ENCODE peak calls at places on chromosomes 2 and 18, in four cellular contexts. One of them, this sample, is unnamed.

GRCh38 chr2:173983414-173983871 is 18.3 kb upstream of the SP3 start:
- DNase-seq in K562: no peak
- DNase-seq in SK-N-SH: no peak
- DNase-seq in HepG2: peak; percentile 58
- DNase-seq in this sample: no peak

GRCh38 chr2:119483395-119483753 is 40.9 kb downstream of the SCTR start:
- DNase-seq in K562: no peak
- DNase-seq in HepG2: no peak
- DNase-seq in SK-N-SH: no peak
- DNase-seq in this sample: no peak

GRCh38 chr2:47486858-47487497 is 84.0 kb downstream of the MSH2 start:
- DNase-seq in SK-N-SH: no peak
- DNase-seq in K562: peak; percentile 33
- DNase-seq in HepG2: no peak
- DNase-seq in this sample: no peak

GRCh38 chr2:161067846-161068245 is 92.4 kb upstream of the TANK start:
- DNase-seq in SK-N-SH: no peak
- DNase-seq in K562: no peak
- DNase-seq in HepG2: no peak
- DNase-seq in this sample: no peak

GRCh38 chr18:63788447-63789096 is 13.4 kb downstream of the SERPINB7 start:
- DNase-seq in SK-N-SH: no peak
- DNase-seq in HepG2: no peak
- DNase-seq in K562: no peak
- DNase-seq in this sample: peak; percentile 68

GRCh38 chr2:218832520-218832919 is 917 bp upstream of the PRKAG3 start:
- DNase-seq in K562: no peak
- DNase-seq in SK-N-SH: no peak
- DNase-seq in HepG2: no peak
- DNase-seq in this sample: no peak

GRCh38 chr2:208511016-208511415 is 104.4 kb downstream of the PTH2R start:
- DNase-seq in HepG2: no peak
- DNase-seq in K562: no peak
- DNase-seq in SK-N-SH: no peak
- DNase-seq in this sample: no peak

GRCh38 chr2:19358242-19359020 is at the start of gene OSR1:
- DNase-seq in SK-N-SH: peak; percentile 70
- DNase-seq in HepG2: peak; percentile 53
- DNase-seq in K562: no peak
- DNase-seq in this sample: no peak

GRCh38 chr2:37881397-37881796 is 43.7 kb upstream of the RMDN2 start:
- DNase-seq in SK-N-SH: no peak
- DNase-seq in K562: no peak
- DNase-seq in HepG2: no peak
- DNase-seq in this sample: no peak

DNA sequence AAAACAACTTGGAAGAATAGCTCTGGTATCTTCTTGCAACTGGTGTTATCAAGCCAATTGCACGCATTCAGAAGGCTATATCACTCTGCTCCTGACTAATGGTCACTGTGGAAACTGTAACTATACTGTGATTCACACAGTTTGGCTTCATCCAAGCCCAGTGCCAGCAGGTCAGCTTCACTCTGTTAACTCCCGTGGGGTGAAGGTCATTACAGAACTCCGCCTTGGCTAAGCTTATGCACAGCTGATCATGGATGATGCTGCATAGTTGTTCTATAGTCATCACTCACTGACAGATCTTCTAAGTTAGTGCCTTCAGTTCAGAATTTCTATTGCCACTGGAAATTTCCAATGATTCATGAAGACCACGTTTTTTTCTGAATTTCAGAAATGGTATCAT is 497.2 kb upstream of the NETO1 start:
- DNase-seq in SK-N-SH: no peak
- DNase-seq in K562: no peak
- DNase-seq in HepG2: no peak
- DNase-seq in this sample: no peak
- TF ChIP-seq ELF1 in SK-N-SH: no peak
- TF ChIP-seq ELF1 in K562: no peak
- TF ChIP-seq ELF1 in HepG2: no peak
- TF ChIP-seq ELF1 in this sample: no peak

DNA sequence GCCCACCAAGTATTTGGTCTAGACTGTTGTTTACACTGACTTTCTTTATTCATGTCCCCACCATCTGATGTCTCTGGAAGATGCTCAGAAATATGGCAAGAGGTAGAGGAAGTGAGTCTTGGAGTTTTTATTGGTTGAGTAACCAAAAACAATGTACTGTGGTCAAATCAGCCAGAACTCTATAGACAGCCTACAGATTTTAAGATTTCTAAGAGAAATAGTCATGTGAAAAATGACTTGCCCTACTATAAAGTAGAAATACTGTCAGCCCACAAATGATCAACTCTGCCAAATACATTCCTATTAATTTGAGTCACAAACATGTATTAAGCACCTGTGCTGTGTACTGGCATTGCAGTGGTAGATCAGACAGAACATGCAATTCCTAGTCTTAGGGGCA is 344.7 kb downstream of the RBM43 start:
- DNase-seq in HepG2: no peak
- DNase-seq in K562: no peak
- DNase-seq in SK-N-SH: no peak
- DNase-seq in this sample: no peak
- TF ChIP-seq YY1 in HepG2: no peak
- TF ChIP-seq YY1 in K562: no peak
- TF ChIP-seq YY1 in SK-N-SH: no peak
- TF ChIP-seq YY1 in this sample: no peak

GRCh38 chr2:50525423-50525822 is 506.5 kb downstream of the NRXN1 start:
- DNase-seq in K562: no peak
- DNase-seq in SK-N-SH: no peak
- DNase-seq in HepG2: no peak
- DNase-seq in this sample: no peak

GRCh38 chr2:50535256-50535655 is 496.7 kb downstream of the NRXN1 start:
- DNase-seq in SK-N-SH: no peak
- DNase-seq in K562: no peak
- DNase-seq in HepG2: no peak
- DNase-seq in this sample: no peak

GRCh38 chr2:50529600-50530218 is 502.2 kb downstream of the NRXN1 start:
- DNase-seq in K562: peak; percentile 40
- DNase-seq in SK-N-SH: peak; percentile 19
- DNase-seq in HepG2: peak; percentile 48
- DNase-seq in this sample: peak; percentile 43
- TF ChIP-seq ELF1 in K562: no peak
- TF ChIP-seq ELF1 in SK-N-SH: no peak
- TF ChIP-seq ELF1 in HepG2: no peak
- TF ChIP-seq ELF1 in this sample: no peak

DNA sequence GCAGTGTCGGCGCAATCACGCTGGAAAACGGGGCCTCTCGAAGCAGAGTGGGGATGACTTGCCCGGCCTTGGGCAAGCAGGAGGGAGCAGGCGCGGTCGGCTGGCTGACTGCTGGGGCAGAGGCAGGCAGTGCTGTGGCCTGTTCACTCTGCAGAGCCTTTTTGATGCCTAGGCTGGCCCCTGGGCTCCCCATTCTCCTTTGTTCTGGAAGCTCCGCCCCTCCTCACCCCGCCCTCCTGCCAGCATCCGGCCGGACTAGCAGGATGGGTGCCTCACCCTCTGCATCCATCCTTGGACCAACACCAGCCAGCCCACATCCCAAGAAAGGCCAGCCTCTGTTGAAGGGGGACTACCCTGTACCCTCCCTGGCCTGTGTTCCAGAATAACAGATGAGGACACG is at the start of gene ASPRV1:
- DNase-seq in SK-N-SH: no peak
- DNase-seq in HepG2: no peak
- DNase-seq in K562: no peak
- DNase-seq in this sample: no peak
- TF ChIP-seq YY1 in SK-N-SH: no peak
- TF ChIP-seq YY1 in HepG2: no peak
- TF ChIP-seq YY1 in K562: no peak
- TF ChIP-seq YY1 in this sample: no peak

GRCh38 chr2:156346731-156347130 is 14.2 kb upstream of the NR4A2 start:
- DNase-seq in HepG2: no peak
- DNase-seq in K562: no peak
- DNase-seq in SK-N-SH: no peak
- DNase-seq in this sample: no peak
- TF ChIP-seq ELF1 in HepG2: no peak
- TF ChIP-seq ELF1 in K562: no peak
- TF ChIP-seq ELF1 in SK-N-SH: no peak
- TF ChIP-seq ELF1 in this sample: no peak

DNA sequence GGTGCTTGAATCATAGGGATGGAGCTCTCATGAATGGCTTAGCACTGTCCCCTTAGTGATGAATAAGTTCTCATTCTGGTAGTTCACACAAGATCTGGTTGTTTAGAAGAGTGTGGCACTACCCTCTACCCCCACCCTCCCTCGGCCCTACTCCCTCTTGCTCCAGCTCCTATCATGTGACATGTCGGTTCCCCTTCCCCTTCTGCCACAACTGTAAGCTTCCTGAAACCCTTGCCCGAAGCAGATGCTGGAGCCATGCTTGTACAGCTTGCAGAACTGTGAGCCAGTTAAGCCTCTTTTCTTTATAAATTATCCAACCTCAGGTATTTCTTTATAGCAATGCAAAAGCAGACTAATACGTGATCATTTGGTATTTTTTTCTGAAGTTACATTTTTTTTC is 1012.6 kb downstream of the BCL11A start:
- DNase-seq in SK-N-SH: no peak
- DNase-seq in K562: no peak
- DNase-seq in HepG2: no peak
- DNase-seq in this sample: no peak
- TF ChIP-seq YY1 in SK-N-SH: no peak
- TF ChIP-seq YY1 in K562: no peak
- TF ChIP-seq YY1 in HepG2: no peak
- TF ChIP-seq YY1 in this sample: no peak

This sample was measured in HCT116.